ENCODE peak calls at places on chromosomes 12 and 14, in nine cellular contexts. U, P, A, X, V, E, F, B and K are unnamed samples.

GRCh38 chr12:51948066-51948465 is 3.4 kb upstream of the ACVR1B start:
- DNase-seq in U (no peak), P (no peak), A (no peak), X (no peak), V (no peak), E (no peak), F (no peak), B (no peak), K (no peak)

GRCh38 chr12:34336619-34337465 is 314.5 kb downstream of the ALG10 start:
- DNase-seq in U (no peak), P (no peak), A (no peak), X (peak), V (no peak), E (no peak), F (peak), B (no peak), K (no peak)

GRCh38 chr14:99479903-99480855 is 480 bp downstream of the SETD3 start:
- DNase-seq in U (peak), P (peak), A (peak), X (peak), V (peak), E (peak), F (peak), B (peak), K (peak)

GRCh38 chr12:90978117-90978770 is 23.3 kb upstream of the CCER1 start:
- DNase-seq in U (no peak), P (peak), A (peak), X (peak), V (no peak), E (peak), F (peak), B (no peak), K (peak)

GRCh38 chr12:31362759-31363415 is 36.9 kb upstream of the SINHCAF start:
- DNase-seq in U (no peak), P (no peak), A (no peak), X (no peak), V (peak), E (peak), F (no peak), B (no peak), K (peak)

GRCh38 chr12:52197371-52198231 is 5.8 kb upstream of the KRT80 start:
- DNase-seq in U (no peak), P (no peak), A (peak), X (no peak), V (no peak), E (no peak), F (peak), B (no peak), K (peak)

GRCh38 chr12:104756901-104757300 is 201.2 kb downstream of the SLC41A2 start:
- DNase-seq in U (no peak), P (no peak), A (no peak), X (no peak), V (no peak), E (no peak), F (no peak), B (no peak), K (no peak)

GRCh38 chr12:81819991-81820633 is 61.0 kb upstream of the PPFIA2 start:
- DNase-seq in U (no peak), P (no peak), A (peak), X (no peak), V (no peak), E (no peak), F (no peak), B (no peak), K (no peak)

GRCh38 chr12:19884081-19884480 is 444.8 kb downstream of the AEBP2 start:
- DNase-seq in U (no peak), P (no peak), A (no peak), X (no peak), V (no peak), E (no peak), F (no peak), B (no peak), K (no peak)

GRCh38 chr14:56185991-56186390 is 67.8 kb downstream of the PELI2 start:
- DNase-seq in U (no peak), P (no peak), A (no peak), X (no peak), V (no peak), E (no peak), F (no peak), B (no peak), K (peak)

GRCh38 chr14:54597795-54598443 is 31.0 kb downstream of the SAMD4A start:
- DNase-seq in U (no peak), P (no peak), A (peak), X (no peak), V (no peak), E (no peak), F (no peak), B (no peak), K (no peak)